ENCODE peak calls at places on chromosomes 2 and 18, in seven cellular contexts. X is stimulated activated CD4-positive, alpha-beta T cell treated with anti-CD3 and anti-CD28 coated beads, Interleukin-2, amount 100 ng/mL, for 48 hours; E is activated CD4-positive, CD25-positive, alpha-beta regulatory T cell treated with anti-CD3 and anti-CD28 coated beads, Interleukin-2, amount 50 U/mL, for 16 hours; G is EL; V is osteocyte; F is nephron progenitor cell; Q is AG20443. A is an unnamed sample.

GRCh38 chr2:216918088-216918680 is 58.3 kb upstream of the TNP1 start:
- DNase-seq in X (no peak), E (no peak), G (peak; percentile 78), V (no peak), F (no peak), Q (peak; percentile 88), A (no peak)

GRCh38 chr2:118874324-118874723 is 26.9 kb upstream of the EN1 start:
- DNase-seq in X (no peak), E (no peak), G (no peak), V (peak; percentile 62), F (no peak), Q (no peak), A (no peak)

GRCh38 chr2:233349005-233349998 is 5.0 kb upstream of the DGKD start:
- DNase-seq in X (no peak), E (no peak), G (no peak), V (no peak), F (peak; percentile 47), Q (no peak), A (no peak)

GRCh38 chr2:31380243-31380642 is 34.3 kb downstream of the XDH start:
- DNase-seq in X (no peak), E (no peak), G (no peak), V (no peak), F (no peak), Q (no peak), A (no peak)

GRCh38 chr2:29278964-29279363 is 163.7 kb downstream of the CLIP4 start:
- DNase-seq in X (no peak), E (no peak), G (no peak), V (no peak), F (no peak), Q (no peak), A (no peak)

GRCh38 chr2:169983506-169983905 is 156.3 kb downstream of the UBR3 start:
- DNase-seq in X (no peak), E (no peak), G (no peak), V (no peak), F (no peak), Q (peak; percentile 34), A (no peak)

GRCh38 chr2:98299506-98299905 is 46.8 kb upstream of the CNGA3 start:
- DNase-seq in X (no peak), E (no peak), G (no peak), V (no peak), F (no peak), Q (no peak), A (no peak)

GRCh38 chr2:38427936-38428335 is 50.9 kb upstream of the ATL2 start:
- DNase-seq in X (no peak), E (no peak), G (no peak), V (no peak), F (no peak), Q (no peak), A (no peak)

GRCh38 chr2:86337235-86338099 is at the start of gene REEP1:
- DNase-seq in X (peak; percentile 11), E (no peak), G (peak; percentile 30), V (peak; percentile 81), F (peak; percentile 75), Q (peak; percentile 61), A (peak; percentile 87)

GRCh38 chr2:144201868-144202468 is 318.0 kb downstream of the ZEB2 start:
- DNase-seq in X (no peak), E (no peak), G (peak; percentile 48), V (no peak), F (no peak), Q (peak; percentile 37), A (no peak)

GRCh38 chr2:115400940-115401339 is 958.5 kb downstream of the DPP10 start:
- DNase-seq in X (no peak), E (no peak), G (no peak), V (no peak), F (no peak), Q (no peak), A (no peak)

GRCh38 chr2:72062336-72062735 is 85.3 kb downstream of the CYP26B1 start:
- DNase-seq in X (no peak), E (no peak), G (no peak), V (no peak), F (no peak), Q (no peak), A (no peak)

GRCh38 chr2:50820176-50820575 is 211.8 kb downstream of the NRXN1 start:
- DNase-seq in X (no peak), E (no peak), G (no peak), V (no peak), F (no peak), Q (no peak), A (no peak)

GRCh38 chr2:191474459-191474858 is 203.5 kb upstream of the NABP1 start:
- DNase-seq in X (no peak), E (no peak), G (no peak), V (no peak), F (no peak), Q (peak; percentile 40), A (no peak)

GRCh38 chr2:76193098-76193497 is 482.4 kb upstream of the GCFC2 start:
- DNase-seq in X (no peak), E (no peak), G (no peak), V (no peak), F (no peak), Q (no peak), A (no peak)

GRCh38 chr18:49933530-49933929 is 120.2 kb upstream of the ACAA2 start:
- DNase-seq in X (no peak), E (no peak), G (peak; percentile 72), V (no peak), F (no peak), Q (no peak), A (no peak)

GRCh38 chr2:71614976-71615768 is 161.8 kb downstream of the DYSF start:
- DNase-seq in X (no peak), E (no peak), G (no peak), V (peak; percentile 66), F (no peak), Q (peak; percentile 85), A (peak; percentile 21)

GRCh38 chr2:69781321-69782248 is 39.7 kb downstream of the ANXA4 start:
- DNase-seq in X (no peak), E (no peak), G (no peak), V (no peak), F (no peak), Q (no peak), A (no peak)

GRCh38 chr2:24011278-24012104 is 1.6 kb downstream of the MFSD2B start:
- DNase-seq in X (no peak), E (no peak), G (no peak), V (no peak), F (no peak), Q (no peak), A (no peak)

GRCh38 chr2:163735692-163736432 is at the start of gene FIGN:
- DNase-seq in X (no peak), E (no peak), G (peak; percentile 70), V (peak; percentile 95), F (peak; percentile 85), Q (peak; percentile 91), A (peak; percentile 83)

GRCh38 chr2:20494246-20494645 is 47.4 kb downstream of the RHOB start:
- DNase-seq in X (no peak), E (no peak), G (peak; percentile 65), V (no peak), F (no peak), Q (no peak), A (no peak)

GRCh38 chr2:191675807-191676667 is 1.9 kb upstream of the NABP1 start:
- DNase-seq in X (no peak), E (peak; percentile 37), G (no peak), V (no peak), F (no peak), Q (no peak), A (no peak)

GRCh38 chr2:80462654-80463053 is 158.1 kb upstream of the LRRTM1 start:
- DNase-seq in X (no peak), E (no peak), G (no peak), V (no peak), F (no peak), Q (no peak), A (no peak)

GRCh38 chr2:69796199-69796598 is 33.3 kb upstream of the GMCL1 start:
- DNase-seq in X (no peak), E (no peak), G (no peak), V (no peak), F (no peak), Q (no peak), A (no peak)

GRCh38 chr2:201648-202433 is 62.0 kb downstream of the SH3YL1 start:
- DNase-seq in X (no peak), E (no peak), G (no peak), V (no peak), F (no peak), Q (no peak), A (no peak)

GRCh38 chr2:69026026-69026425 is 13.0 kb downstream of the ANTXR1 start:
- DNase-seq in X (peak; percentile 32), E (no peak), G (peak; percentile 50), V (no peak), F (no peak), Q (no peak), A (no peak)

A was measured in SK-N-SH.